ENCODE peak calls at places on chromosomes 12 and 14, in four cellular contexts. One of them, this sample, is unnamed.

GRCh38 chr14:58882577-58883018 is 244.8 kb downstream of the DACT1 start:
- DNase-seq in IMR-90: peak
- DNase-seq in GM12878: no peak
- DNase-seq in K562: no peak
- DNase-seq in this sample: no peak

GRCh38 chr12:30725739-30726138 is 29.0 kb downstream of the CAPRIN2 start:
- DNase-seq in GM12878: no peak
- DNase-seq in K562: no peak
- DNase-seq in IMR-90: peak
- DNase-seq in this sample: peak

GRCh38 chr12:121812320-121812871 is 8.6 kb downstream of the SETD1B start:
- DNase-seq in IMR-90: peak
- DNase-seq in GM12878: no peak
- DNase-seq in K562: peak
- DNase-seq in this sample: peak

GRCh38 chr14:92644166-92644565 is 104.3 kb downstream of the LGMN start:
- DNase-seq in K562: no peak
- DNase-seq in IMR-90: peak
- DNase-seq in GM12878: no peak
- DNase-seq in this sample: no peak

GRCh38 chr12:60191676-60192359 is 596.0 kb downstream of the SLC16A7 start:
- DNase-seq in GM12878: no peak
- DNase-seq in K562: no peak
- DNase-seq in IMR-90: peak
- DNase-seq in this sample: no peak

GRCh38 chr14:91884664-91885063 is 17.3 kb upstream of the TC2N start:
- DNase-seq in K562: no peak
- DNase-seq in IMR-90: no peak
- DNase-seq in GM12878: no peak
- DNase-seq in this sample: no peak

GRCh38 chr12:57623811-57624390 is 9.1 kb downstream of the B4GALNT1 start:
- DNase-seq in GM12878: no peak
- DNase-seq in K562: no peak
- DNase-seq in IMR-90: no peak
- DNase-seq in this sample: no peak

GRCh38 chr14:93304771-93305170 is 28.1 kb downstream of the BTBD7 start:
- DNase-seq in IMR-90: peak
- DNase-seq in K562: no peak
- DNase-seq in GM12878: no peak
- DNase-seq in this sample: no peak

GRCh38 chr14:20539906-20540305 is 20.9 kb downstream of the RNASE9 start:
- DNase-seq in K562: no peak
- DNase-seq in IMR-90: no peak
- DNase-seq in GM12878: no peak
- DNase-seq in this sample: no peak

GRCh38 chr12:80763874-80764273 is 47.2 kb downstream of the MYF5 start:
- DNase-seq in GM12878: no peak
- DNase-seq in IMR-90: peak
- DNase-seq in K562: peak
- DNase-seq in this sample: peak

GRCh38 chr14:89926709-89927108 is 27.8 kb downstream of the EFCAB11 start:
- DNase-seq in IMR-90: peak
- DNase-seq in GM12878: no peak
- DNase-seq in K562: no peak
- DNase-seq in this sample: no peak

GRCh38 chr14:59130472-59130871 is 58.0 kb upstream of the DAAM1 start:
- DNase-seq in K562: no peak
- DNase-seq in IMR-90: no peak
- DNase-seq in GM12878: no peak
- DNase-seq in this sample: no peak

GRCh38 chr14:43934102-43934501 is 573.0 kb downstream of the FSCB start:
- DNase-seq in GM12878: no peak
- DNase-seq in IMR-90: no peak
- DNase-seq in K562: no peak
- DNase-seq in this sample: no peak

GRCh38 chr12:57637364-57637763 is 4.4 kb upstream of the B4GALNT1 start:
- DNase-seq in GM12878: no peak
- DNase-seq in K562: peak
- DNase-seq in IMR-90: no peak
- DNase-seq in this sample: peak

GRCh38 chr12:124369055-124369900 is 74.4 kb downstream of the RFLNA start:
- DNase-seq in GM12878: no peak
- DNase-seq in IMR-90: peak
- DNase-seq in K562: no peak
- DNase-seq in this sample: peak

GRCh38 chr14:34439090-34439489 is 22.9 kb downstream of the SPTSSA start:
- DNase-seq in GM12878: no peak
- DNase-seq in K562: no peak
- DNase-seq in IMR-90: no peak
- DNase-seq in this sample: no peak

GRCh38 chr12:47397664-47398281 is 308.1 kb downstream of the RPAP3 start:
- DNase-seq in K562: no peak
- DNase-seq in IMR-90: peak
- DNase-seq in GM12878: no peak
- DNase-seq in this sample: peak

GRCh38 chr14:69713127-69713800 is 53.7 kb upstream of the SRSF5 start:
- DNase-seq in IMR-90: no peak
- DNase-seq in GM12878: no peak
- DNase-seq in K562: no peak
- DNase-seq in this sample: no peak
- TF ChIP-seq ELK1 in IMR-90: no peak
- TF ChIP-seq ELK1 in GM12878: no peak
- TF ChIP-seq ELK1 in K562: no peak
- TF ChIP-seq ELK1 in this sample: no peak

GRCh38 chr12:53051058-53051880 is 1.4 kb downstream of the TNS2 start:
- DNase-seq in IMR-90: peak
- DNase-seq in K562: no peak
- DNase-seq in GM12878: no peak
- DNase-seq in this sample: peak

GRCh38 chr12:53048780-53049401 is 974 bp upstream of the TNS2 start:
- DNase-seq in IMR-90: peak
- DNase-seq in K562: peak
- DNase-seq in GM12878: no peak
- DNase-seq in this sample: peak

GRCh38 chr12:53048033-53048779 is 1.7 kb upstream of the TNS2 start:
- DNase-seq in IMR-90: no peak
- DNase-seq in GM12878: no peak
- DNase-seq in K562: no peak
- DNase-seq in this sample: peak

GRCh38 chr12:53050426-53051057 is 677 bp downstream of the TNS2 start:
- DNase-seq in IMR-90: no peak
- DNase-seq in K562: no peak
- DNase-seq in GM12878: no peak
- DNase-seq in this sample: no peak

GRCh38 chr12:53049582-53050318 is at the start of gene TNS2:
- DNase-seq in IMR-90: peak
- DNase-seq in K562: peak
- DNase-seq in GM12878: no peak
- DNase-seq in this sample: peak
- TF ChIP-seq ELK1 in IMR-90: no peak
- TF ChIP-seq ELK1 in K562: no peak
- TF ChIP-seq ELK1 in GM12878: no peak
- TF ChIP-seq ELK1 in this sample: no peak

GRCh38 chr12:43105426-43105981 is 446.5 kb downstream of the ADAMTS20 start:
- DNase-seq in GM12878: no peak
- DNase-seq in IMR-90: no peak
- DNase-seq in K562: no peak
- DNase-seq in this sample: no peak
- TF ChIP-seq ELK1 in GM12878: no peak
- TF ChIP-seq ELK1 in IMR-90: no peak
- TF ChIP-seq ELK1 in K562: no peak
- TF ChIP-seq ELK1 in this sample: no peak

GRCh38 chr14:79598339-79598738 is 613.0 kb downstream of the DIO2 start:
- DNase-seq in GM12878: no peak
- DNase-seq in K562: no peak
- DNase-seq in IMR-90: peak
- DNase-seq in this sample: no peak
- TF ChIP-seq ELK1 in GM12878: no peak
- TF ChIP-seq ELK1 in K562: no peak
- TF ChIP-seq ELK1 in IMR-90: no peak
- TF ChIP-seq ELK1 in this sample: no peak

DNA sequence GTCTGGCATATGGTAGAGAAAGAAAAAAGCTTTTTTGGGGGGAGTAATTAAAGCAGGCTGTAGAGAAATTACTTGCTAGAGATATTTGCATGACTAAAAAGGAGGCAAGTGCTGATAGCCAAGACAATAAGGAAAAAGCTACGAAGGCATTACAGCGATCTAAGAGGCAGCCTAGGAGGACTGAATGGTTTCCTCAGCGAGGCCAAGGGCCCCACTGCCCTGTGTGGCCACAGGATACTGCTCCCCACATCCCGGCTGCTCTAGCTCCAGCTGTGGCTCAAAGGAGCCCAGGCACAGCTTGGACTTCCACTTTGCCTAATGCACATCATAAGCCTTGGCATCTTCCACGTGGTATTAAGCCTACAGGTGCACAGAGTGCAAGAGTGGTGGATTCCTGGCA is 53.6 kb downstream of the LRRIQ1 start:
- DNase-seq in IMR-90: no peak
- DNase-seq in K562: no peak
- DNase-seq in GM12878: no peak
- DNase-seq in this sample: no peak
- TF ChIP-seq ELK1 in IMR-90: no peak
- TF ChIP-seq ELK1 in K562: no peak
- TF ChIP-seq ELK1 in GM12878: no peak
- TF ChIP-seq ELK1 in this sample: no peak

DNA sequence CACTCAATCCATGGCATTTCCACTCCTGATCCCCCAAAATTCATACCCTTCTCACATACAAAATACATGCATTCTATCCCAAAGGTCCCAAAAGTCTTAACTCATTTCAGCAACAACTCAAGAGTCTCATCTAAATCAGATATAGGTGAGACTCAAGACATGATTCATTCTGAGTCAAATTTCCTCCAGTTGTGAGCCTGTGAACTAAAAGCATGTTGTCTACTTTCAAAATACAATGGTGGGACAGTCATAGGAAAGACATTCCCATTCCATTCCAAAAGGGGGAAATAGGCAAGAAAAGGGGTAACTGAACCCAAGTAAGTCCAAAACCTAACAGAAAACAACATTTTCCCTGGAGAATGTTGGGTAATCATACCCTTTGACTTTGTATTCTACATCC is 103.3 kb downstream of the C12orf75 start:
- DNase-seq in IMR-90: peak
- DNase-seq in GM12878: no peak
- DNase-seq in K562: no peak
- DNase-seq in this sample: no peak
- TF ChIP-seq ELK1 in IMR-90: no peak
- TF ChIP-seq ELK1 in GM12878: no peak
- TF ChIP-seq ELK1 in K562: no peak
- TF ChIP-seq ELK1 in this sample: no peak

GRCh38 chr12:65775720-65776119 is 48.6 kb upstream of the HMGA2 start:
- DNase-seq in K562: no peak
- DNase-seq in IMR-90: no peak
- DNase-seq in GM12878: no peak
- DNase-seq in this sample: no peak

GRCh38 chr12:65776994-65777393 is 47.3 kb upstream of the HMGA2 start:
- DNase-seq in K562: no peak
- DNase-seq in GM12878: no peak
- DNase-seq in IMR-90: no peak
- DNase-seq in this sample: no peak

GRCh38 chr12:65779946-65780345 is 44.3 kb upstream of the HMGA2 start:
- DNase-seq in IMR-90: no peak
- DNase-seq in K562: no peak
- DNase-seq in GM12878: no peak
- DNase-seq in this sample: no peak

GRCh38 chr12:65779091-65779642 is 45.1 kb upstream of the HMGA2 start:
- DNase-seq in IMR-90: peak
- DNase-seq in K562: no peak
- DNase-seq in GM12878: no peak
- DNase-seq in this sample: no peak

DNA sequence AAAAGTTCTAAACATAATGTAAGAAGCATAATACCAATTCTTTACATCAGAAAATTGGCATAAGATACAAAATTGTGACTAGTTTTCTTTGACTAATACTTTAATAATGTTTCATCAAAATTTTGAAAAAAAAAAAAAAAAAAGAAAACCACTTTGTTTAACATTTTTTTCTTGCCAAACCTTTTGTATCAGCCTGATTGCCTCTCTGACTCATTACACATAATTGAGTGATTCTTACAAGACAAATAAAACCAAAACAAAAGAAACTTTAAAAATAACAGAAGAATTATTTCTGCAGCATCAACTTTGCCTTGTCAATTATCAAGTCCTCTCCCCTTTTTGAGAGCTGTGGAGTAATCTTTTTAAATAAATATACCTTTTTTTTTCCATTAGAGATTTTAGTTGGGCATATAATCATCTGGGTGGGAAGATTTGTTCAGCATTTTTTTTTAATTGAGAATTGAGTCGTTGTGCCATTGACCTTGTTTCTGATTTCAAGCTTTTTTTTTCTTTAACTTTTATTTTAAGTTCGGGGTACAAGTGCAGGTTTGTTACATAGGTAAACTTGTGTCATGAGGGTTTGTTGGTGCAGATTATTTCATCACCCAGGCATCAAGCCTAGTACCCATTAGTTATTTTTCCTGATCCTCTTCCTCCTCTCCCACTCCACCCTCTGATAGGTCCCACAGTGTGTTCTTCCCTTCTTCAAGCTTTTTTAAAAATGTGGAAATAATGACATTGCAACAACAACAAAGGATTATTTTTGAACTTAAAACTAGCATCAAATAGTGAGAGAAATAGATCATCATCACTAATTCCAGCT is 45.8 kb upstream of the HMGA2 start:
- DNase-seq in K562: no peak
- DNase-seq in GM12878: no peak
- DNase-seq in IMR-90: peak
- DNase-seq in this sample: peak
- TF ChIP-seq ELK1 in K562: no peak
- TF ChIP-seq ELK1 in GM12878: no peak
- TF ChIP-seq ELK1 in IMR-90: no peak
- TF ChIP-seq ELK1 in this sample: no peak

GRCh38 chr12:5165296-5165970 is 121.8 kb downstream of the KCNA5 start:
- DNase-seq in GM12878: no peak
- DNase-seq in K562: no peak
- DNase-seq in IMR-90: peak
- DNase-seq in this sample: no peak
- TF ChIP-seq ELK1 in GM12878: no peak
- TF ChIP-seq ELK1 in K562: no peak
- TF ChIP-seq ELK1 in IMR-90: no peak
- TF ChIP-seq ELK1 in this sample: no peak

This sample was measured in A549.